ENCODE peak calls at places on chromosomes 11 and 22, in ten cellular contexts. M is cardiac fibroblast; K is fibroblast of pulmonary artery; Y is kidney; S is lung; F is endothelial cell; J is bronchial epithelial cell; Q is coronary artery; G is neural crest cell; C is CD8-positive, alpha-beta T cell. H is an unnamed sample.

GRCh38 chr11:1890856-1891830 is 552 bp downstream of the PRR33 start:
- DNase-seq in M (no peak), K (no peak), Y (no peak), S (no peak), F (no peak), J (no peak), Q (no peak), G (no peak), C (peak; percentile 19), H (no peak)

GRCh38 chr11:67423891-67424613 is 4.2 kb upstream of the RPS6KB2 start:
- DNase-seq in M (no peak), K (no peak), Y (no peak), S (no peak), F (no peak), J (no peak), Q (no peak), G (no peak), C (no peak), H (no peak)

GRCh38 chr22:41732096-41732772 is 32.9 kb downstream of the MEI1 start:
- DNase-seq in M (no peak), K (no peak), Y (no peak), S (no peak), F (no peak), J (no peak), Q (no peak), G (no peak), C (no peak), H (no peak)

GRCh38 chr11:121494355-121495099 is 41.8 kb upstream of the SORL1-AS1 start:
- DNase-seq in M (no peak), K (no peak), Y (no peak), S (no peak), F (no peak), J (peak; percentile 34), Q (no peak), G (no peak), C (no peak), H (no peak)

GRCh38 chr11:34004226-34004625 is 47.3 kb upstream of the CAPRIN1 start:
- DNase-seq in M (no peak), K (no peak), Y (no peak), S (no peak), F (no peak), J (no peak), Q (no peak), G (no peak), C (no peak), H (no peak)

GRCh38 chr22:44396727-44397722 is 84.3 kb upstream of the SHISAL1 start:
- DNase-seq in M (no peak), K (no peak), Y (peak; percentile 48), S (no peak), F (peak; percentile 2), J (no peak), Q (peak; percentile 56), G (no peak), C (no peak), H (peak; percentile 39)

GRCh38 chr11:74325649-74326645 is 14.5 kb upstream of the P4HA3 start:
- DNase-seq in M (peak; percentile 98), K (peak; percentile 95), Y (peak; percentile 88), S (peak; percentile 67), F (no peak), J (no peak), Q (peak; percentile 92), G (no peak), C (no peak), H (peak; percentile 66)

GRCh38 chr11:118448294-118448693 is 12.0 kb downstream of the KMT2A start:
- DNase-seq in M (peak; percentile 45), K (peak; percentile 52), Y (no peak), S (no peak), F (no peak), J (peak; percentile 58), Q (no peak), G (no peak), C (no peak), H (no peak)

GRCh38 chr11:45827123-45827522 is 20.2 kb upstream of the CRY2 start:
- DNase-seq in M (no peak), K (no peak), Y (no peak), S (no peak), F (no peak), J (no peak), Q (no peak), G (no peak), C (no peak), H (no peak)

GRCh38 chr11:34926831-34927132 is 10.4 kb downstream of the PDHX start:
- DNase-seq in M (no peak), K (peak; percentile 23), Y (no peak), S (no peak), F (no peak), J (peak; percentile 13), Q (no peak), G (no peak), C (no peak), H (no peak)

GRCh38 chr11:103730151-103730940 is 306.1 kb upstream of the DDI1 start:
- DNase-seq in M (peak; percentile 52), K (peak; percentile 66), Y (no peak), S (no peak), F (no peak), J (peak; percentile 14), Q (no peak), G (no peak), C (no peak), H (no peak)

GRCh38 chr22:36383110-36383581 is 4.6 kb downstream of the MYH9 start:
- DNase-seq in M (peak; percentile 51), K (peak; percentile 59), Y (no peak), S (no peak), F (no peak), J (no peak), Q (no peak), G (no peak), C (peak; percentile 65), H (no peak)

GRCh38 chr22:22450343-22450839 is 58.2 kb downstream of the ZNF280B start:
- DNase-seq in M (no peak), K (no peak), Y (no peak), S (peak; percentile 35), F (no peak), J (no peak), Q (no peak), G (no peak), C (no peak), H (peak; percentile 38)

GRCh38 chr11:41189711-41190477 is 269.6 kb downstream of the LRRC4C start:
- DNase-seq in M (no peak), K (no peak), Y (no peak), S (no peak), F (no peak), J (no peak), Q (no peak), G (no peak), C (no peak), H (no peak)

GRCh38 chr11:57363681-57364080 is 17.3 kb downstream of the PRG3 start:
- DNase-seq in M (no peak), K (no peak), Y (no peak), S (no peak), F (no peak), J (no peak), Q (no peak), G (no peak), C (no peak), H (no peak)

GRCh38 chr11:86291466-86292262 is 10.4 kb upstream of the HIKESHI start:
- DNase-seq in M (peak; percentile 54), K (peak; percentile 64), Y (no peak), S (peak; percentile 32), F (peak; percentile 62), J (peak; percentile 79), Q (no peak), G (peak; percentile 50), C (peak; percentile 64), H (no peak)

GRCh38 chr11:117827521-117828511 is 3.3 kb upstream of the FXYD2 start:
- DNase-seq in M (no peak), K (no peak), Y (peak; percentile 93), S (no peak), F (no peak), J (no peak), Q (peak; percentile 69), G (no peak), C (peak; percentile 41), H (peak; percentile 70)

GRCh38 chr11:110907629-110908028 is 195.4 kb upstream of the ARHGAP20 start:
- DNase-seq in M (peak; percentile 89), K (peak; percentile 87), Y (no peak), S (peak; percentile 44), F (no peak), J (peak; percentile 97), Q (no peak), G (no peak), C (no peak), H (no peak)

GRCh38 chr11:46338636-46338987 is 8.7 kb upstream of the DGKZ start:
- DNase-seq in M (no peak), K (no peak), Y (no peak), S (no peak), F (no peak), J (no peak), Q (no peak), G (no peak), C (no peak), H (no peak)

GRCh38 chr11:81420668-81421550 is 1312.8 kb downstream of the FAM181B start:
- DNase-seq in M (no peak), K (no peak), Y (no peak), S (no peak), F (no peak), J (no peak), Q (no peak), G (no peak), C (no peak), H (no peak)

GRCh38 chr11:727281-727701 is 20.0 kb upstream of the TALDO1 start:
- DNase-seq in M (no peak), K (no peak), Y (peak; percentile 74), S (no peak), F (no peak), J (no peak), Q (peak; percentile 74), G (no peak), C (no peak), H (peak; percentile 81)

GRCh38 chr11:22130462-22131053 is 62.3 kb upstream of the ANO5 start:
- DNase-seq in M (no peak), K (peak; percentile 2), Y (no peak), S (no peak), F (no peak), J (peak; percentile 17), Q (no peak), G (no peak), C (no peak), H (no peak)
- TF ChIP-seq CTCF in M (peak; percentile 35), K (peak; percentile 19), Y (peak; percentile 54), S (no peak), F (peak; percentile 38), J (peak; percentile 52), Q (no peak), G (peak; percentile 73), C (no peak), H (peak; percentile 49)

GRCh38 chr11:70128435-70128906 is 50.4 kb downstream of the ANO1 start:
- DNase-seq in M (no peak), K (no peak), Y (no peak), S (no peak), F (no peak), J (no peak), Q (peak; percentile 88), G (no peak), C (no peak), H (no peak)
- TF ChIP-seq CTCF in M (no peak), K (no peak), Y (no peak), S (no peak), F (no peak), J (no peak), Q (no peak), G (no peak), C (no peak), H (no peak)

GRCh38 chr11:97092823-97093222 is 703.0 kb downstream of the JRKL start:
- DNase-seq in M (no peak), K (no peak), Y (no peak), S (no peak), F (no peak), J (no peak), Q (no peak), G (no peak), C (no peak), H (no peak)
- TF ChIP-seq CTCF in M (no peak), K (no peak), Y (no peak), S (no peak), F (no peak), J (no peak), Q (no peak), G (peak; percentile 45), C (no peak), H (no peak)

GRCh38 chr11:96014234-96014633 is 90.3 kb upstream of the MTMR2 start:
- DNase-seq in M (peak; percentile 27), K (peak; percentile 49), Y (no peak), S (no peak), F (no peak), J (peak; percentile 59), Q (no peak), G (no peak), C (peak; percentile 54), H (no peak)
- TF ChIP-seq CTCF in M (no peak), K (no peak), Y (no peak), S (no peak), F (no peak), J (no peak), Q (no peak), G (no peak), C (no peak), H (no peak)